ENCODE peak calls at places on chromosomes 13 and 19, in four cellular contexts. One of them, this sample, is unnamed.

GRCh38 chr19:44671400-44671799 is at the start of gene CEACAM19:
- DNase-seq in mesenteric fat pad: no peak
- DNase-seq in renal cortical epithelial cell: no peak
- DNase-seq in stimulated activated CD4-positive, alpha-beta T cell treated with anti-CD3 and anti-CD28 coated beads, Interleukin-4, amount 100 ng/mL, for 4 hours: no peak
- DNase-seq in this sample: no peak

GRCh38 chr13:30972888-30973377 is 40.5 kb downstream of the TEX26 start:
- DNase-seq in mesenteric fat pad: no peak
- DNase-seq in renal cortical epithelial cell: no peak
- DNase-seq in stimulated activated CD4-positive, alpha-beta T cell treated with anti-CD3 and anti-CD28 coated beads, Interleukin-4, amount 100 ng/mL, for 4 hours: no peak
- DNase-seq in this sample: no peak

GRCh38 chr19:11570039-11570462 is 7.4 kb downstream of the ACP5 start:
- DNase-seq in mesenteric fat pad: no peak
- DNase-seq in renal cortical epithelial cell: no peak
- DNase-seq in stimulated activated CD4-positive, alpha-beta T cell treated with anti-CD3 and anti-CD28 coated beads, Interleukin-4, amount 100 ng/mL, for 4 hours: no peak
- DNase-seq in this sample: no peak

GRCh38 chr19:41795031-41795461 is 1.3 kb upstream of the CEACAM3 start:
- DNase-seq in mesenteric fat pad: no peak
- DNase-seq in renal cortical epithelial cell: peak
- DNase-seq in stimulated activated CD4-positive, alpha-beta T cell treated with anti-CD3 and anti-CD28 coated beads, Interleukin-4, amount 100 ng/mL, for 4 hours: peak
- DNase-seq in this sample: peak

GRCh38 chr13:52454459-52454824 is 836 bp upstream of the CKAP2 start:
- DNase-seq in mesenteric fat pad: no peak
- DNase-seq in renal cortical epithelial cell: peak
- DNase-seq in stimulated activated CD4-positive, alpha-beta T cell treated with anti-CD3 and anti-CD28 coated beads, Interleukin-4, amount 100 ng/mL, for 4 hours: no peak
- DNase-seq in this sample: peak

GRCh38 chr19:56312787-56313343 is 1.8 kb downstream of the ZSCAN5A start:
- DNase-seq in mesenteric fat pad: no peak
- DNase-seq in renal cortical epithelial cell: no peak
- DNase-seq in stimulated activated CD4-positive, alpha-beta T cell treated with anti-CD3 and anti-CD28 coated beads, Interleukin-4, amount 100 ng/mL, for 4 hours: no peak
- DNase-seq in this sample: no peak

GRCh38 chr13:40665754-40666057 is 735 bp downstream of the FOXO1 start:
- DNase-seq in mesenteric fat pad: no peak
- DNase-seq in renal cortical epithelial cell: no peak
- DNase-seq in stimulated activated CD4-positive, alpha-beta T cell treated with anti-CD3 and anti-CD28 coated beads, Interleukin-4, amount 100 ng/mL, for 4 hours: peak
- DNase-seq in this sample: peak

GRCh38 chr13:90640976-90641375 is 706.5 kb upstream of the MIR17HG start:
- DNase-seq in mesenteric fat pad: no peak
- DNase-seq in renal cortical epithelial cell: peak
- DNase-seq in stimulated activated CD4-positive, alpha-beta T cell treated with anti-CD3 and anti-CD28 coated beads, Interleukin-4, amount 100 ng/mL, for 4 hours: no peak
- DNase-seq in this sample: peak

GRCh38 chr19:1618157-1619093 is 13.2 kb upstream of the UQCR11 start:
- DNase-seq in mesenteric fat pad: no peak
- DNase-seq in renal cortical epithelial cell: peak
- DNase-seq in stimulated activated CD4-positive, alpha-beta T cell treated with anti-CD3 and anti-CD28 coated beads, Interleukin-4, amount 100 ng/mL, for 4 hours: no peak
- DNase-seq in this sample: peak

GRCh38 chr19:52935434-52935833 is 12.2 kb upstream of the ZNF888 start:
- DNase-seq in mesenteric fat pad: no peak
- DNase-seq in renal cortical epithelial cell: peak
- DNase-seq in stimulated activated CD4-positive, alpha-beta T cell treated with anti-CD3 and anti-CD28 coated beads, Interleukin-4, amount 100 ng/mL, for 4 hours: no peak
- DNase-seq in this sample: peak

GRCh38 chr19:46265217-46265828 is 31.5 kb upstream of the HIF3A start:
- DNase-seq in mesenteric fat pad: no peak
- DNase-seq in renal cortical epithelial cell: peak
- DNase-seq in stimulated activated CD4-positive, alpha-beta T cell treated with anti-CD3 and anti-CD28 coated beads, Interleukin-4, amount 100 ng/mL, for 4 hours: peak
- DNase-seq in this sample: peak